ENCODE peak calls at places on chromosomes 1 and 21, in five cellular contexts. I is LoVo, A is posterior cingulate gyrus, H is foreskin fibroblast, Z is NCI-H1694. W is an unnamed sample.

GRCh38 chr1:246324711-246325110 is 182.4 kb downstream of the SMYD3 start:
- DNase-seq in I (no peak), A (no peak), H (peak; percentile 41), Z (no peak), W (no peak)

GRCh38 chr1:186873687-186874086 is 44.9 kb downstream of the PLA2G4A start:
- DNase-seq in I (no peak), A (no peak), H (no peak), Z (no peak), W (no peak)

GRCh38 chr1:186442651-186443114 is 18.2 kb downstream of the PDC start:
- DNase-seq in I (no peak), A (no peak), H (no peak), Z (no peak), W (no peak)

GRCh38 chr1:211791979-211792378 is 38.6 kb downstream of the LPGAT1 start:
- DNase-seq in I (no peak), A (no peak), H (no peak), Z (no peak), W (no peak)

GRCh38 chr1:9942939-9943807 is at the start of the genes LZIC and NMNAT1:
- DNase-seq in I (peak; percentile 94), A (peak; percentile 92), H (peak; percentile 98), Z (peak; percentile 66), W (peak; percentile 94)

GRCh38 chr1:93681549-93682412 is at the start of gene BCAR3:
- DNase-seq in I (peak; percentile 82), A (peak; percentile 51), H (peak; percentile 93), Z (no peak), W (peak; percentile 81)

GRCh38 chr1:64934115-64934880 is 32.1 kb downstream of the JAK1 start:
- DNase-seq in I (no peak), A (no peak), H (peak; percentile 89), Z (no peak), W (no peak)

GRCh38 chr21:39954570-39954969 is 87.3 kb downstream of the PCP4 start:
- DNase-seq in I (no peak), A (no peak), H (no peak), Z (no peak), W (no peak)

GRCh38 chr1:154767315-154768240 is 102.5 kb downstream of the KCNN3 start:
- DNase-seq in I (no peak), A (peak; percentile 63), H (no peak), Z (peak; percentile 95), W (no peak)

GRCh38 chr1:214586621-214587020 is 16.4 kb upstream of the CENPF start:
- DNase-seq in I (no peak), A (no peak), H (no peak), Z (no peak), W (no peak)

W was measured in T47D.